ENCODE peak calls at places on chromosomes 16 and 17, in four cellular contexts. One of them, this sample, is unnamed.

GRCh38 chr16:50303041-50303604 is 36.8 kb downstream of the ADCY7 start:
- DNase-seq in left ventricle myocardium inferior: no peak
- DNase-seq in WERI-Rb-1: no peak
- DNase-seq in heart right ventricle: no peak
- DNase-seq in this sample: no peak

GRCh38 chr17:31596382-31597323 is 205.2 kb downstream of the RAB11FIP4 start:
- DNase-seq in left ventricle myocardium inferior: peak
- DNase-seq in WERI-Rb-1: no peak
- DNase-seq in heart right ventricle: peak
- DNase-seq in this sample: no peak

GRCh38 chr17:55564077-55564476 is 52.8 kb upstream of the SMIM36 start:
- DNase-seq in heart right ventricle: no peak
- DNase-seq in left ventricle myocardium inferior: no peak
- DNase-seq in WERI-Rb-1: no peak
- DNase-seq in this sample: no peak

GRCh38 chr16:62639890-62640289 is 603.7 kb upstream of the CDH8 start:
- DNase-seq in WERI-Rb-1: no peak
- DNase-seq in left ventricle myocardium inferior: no peak
- DNase-seq in heart right ventricle: no peak
- DNase-seq in this sample: no peak

GRCh38 chr17:50129303-50129945 is 536 bp downstream of the SAMD14 start:
- DNase-seq in heart right ventricle: no peak
- DNase-seq in WERI-Rb-1: peak
- DNase-seq in left ventricle myocardium inferior: no peak
- DNase-seq in this sample: no peak

GRCh38 chr16:3142770-3143169 is 7.9 kb downstream of the ZNF213 start:
- DNase-seq in WERI-Rb-1: no peak
- DNase-seq in left ventricle myocardium inferior: no peak
- DNase-seq in heart right ventricle: no peak
- DNase-seq in this sample: no peak

GRCh38 chr17:61467416-61468262 is 15.4 kb downstream of the TBX4 start:
- DNase-seq in WERI-Rb-1: peak
- DNase-seq in left ventricle myocardium inferior: peak
- DNase-seq in heart right ventricle: no peak
- DNase-seq in this sample: no peak

GRCh38 chr17:79129523-79129922 is 54.9 kb downstream of the ENGASE start:
- DNase-seq in WERI-Rb-1: no peak
- DNase-seq in heart right ventricle: no peak
- DNase-seq in left ventricle myocardium inferior: no peak
- DNase-seq in this sample: no peak

GRCh38 chr17:64385187-64386083 is 5.2 kb downstream of the PECAM1 start:
- DNase-seq in WERI-Rb-1: no peak
- DNase-seq in left ventricle myocardium inferior: peak
- DNase-seq in heart right ventricle: peak
- DNase-seq in this sample: no peak

GRCh38 chr16:72349719-72350118 is 177.8 kb upstream of the PMFBP1 start:
- DNase-seq in WERI-Rb-1: no peak
- DNase-seq in left ventricle myocardium inferior: no peak
- DNase-seq in heart right ventricle: no peak
- DNase-seq in this sample: no peak

GRCh38 chr16:81707411-81708321 is 71.4 kb upstream of the PLCG2 start:
- DNase-seq in WERI-Rb-1: no peak
- DNase-seq in heart right ventricle: no peak
- DNase-seq in left ventricle myocardium inferior: peak
- DNase-seq in this sample: no peak

GRCh38 chr17:28043296-28043695 is 819 bp downstream of the NLK start:
- DNase-seq in WERI-Rb-1: no peak
- DNase-seq in left ventricle myocardium inferior: no peak
- DNase-seq in heart right ventricle: no peak
- DNase-seq in this sample: no peak

GRCh38 chr17:49022391-49022941 is 25.3 kb downstream of the IGF2BP1 start:
- DNase-seq in heart right ventricle: no peak
- DNase-seq in WERI-Rb-1: no peak
- DNase-seq in left ventricle myocardium inferior: no peak
- DNase-seq in this sample: peak

GRCh38 chr17:49021095-49021767 is 24.0 kb downstream of the IGF2BP1 start:
- DNase-seq in heart right ventricle: no peak
- DNase-seq in WERI-Rb-1: no peak
- DNase-seq in left ventricle myocardium inferior: no peak
- DNase-seq in this sample: no peak

GRCh38 chr17:49021768-49022103 is 24.6 kb downstream of the IGF2BP1 start:
- DNase-seq in left ventricle myocardium inferior: no peak
- DNase-seq in WERI-Rb-1: no peak
- DNase-seq in heart right ventricle: no peak
- DNase-seq in this sample: no peak

GRCh38 chr17:49018673-49019215 is 21.6 kb downstream of the IGF2BP1 start:
- DNase-seq in WERI-Rb-1: peak
- DNase-seq in left ventricle myocardium inferior: no peak
- DNase-seq in heart right ventricle: no peak
- DNase-seq in this sample: no peak

DNA sequence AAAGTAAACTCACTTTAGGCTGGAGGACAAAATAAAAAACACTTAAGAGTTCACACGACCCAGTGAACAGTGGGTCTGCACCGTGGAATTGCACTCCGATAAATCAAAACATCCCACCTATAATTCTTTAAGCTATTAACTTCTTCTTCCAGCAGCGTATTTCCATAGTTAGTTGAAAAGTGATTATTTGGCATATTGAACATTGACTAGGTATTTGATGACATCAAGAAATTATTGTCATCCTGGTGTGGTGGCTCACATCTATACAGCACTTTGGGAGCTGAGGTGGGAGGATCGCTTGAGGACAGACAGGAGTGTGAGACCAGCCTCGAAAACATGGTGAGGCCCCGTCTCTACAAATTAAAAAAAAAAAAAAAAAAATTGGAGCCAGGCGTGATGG is 23.4 kb downstream of the IGF2BP1 start:
- DNase-seq in WERI-Rb-1: no peak
- DNase-seq in heart right ventricle: no peak
- DNase-seq in left ventricle myocardium inferior: no peak
- DNase-seq in this sample: no peak
- H3K27ac ChIP-seq in WERI-Rb-1: no peak
- H3K27ac ChIP-seq in heart right ventricle: no peak
- H3K27ac ChIP-seq in left ventricle myocardium inferior: no peak
- H3K27ac ChIP-seq in this sample: no peak

DNA sequence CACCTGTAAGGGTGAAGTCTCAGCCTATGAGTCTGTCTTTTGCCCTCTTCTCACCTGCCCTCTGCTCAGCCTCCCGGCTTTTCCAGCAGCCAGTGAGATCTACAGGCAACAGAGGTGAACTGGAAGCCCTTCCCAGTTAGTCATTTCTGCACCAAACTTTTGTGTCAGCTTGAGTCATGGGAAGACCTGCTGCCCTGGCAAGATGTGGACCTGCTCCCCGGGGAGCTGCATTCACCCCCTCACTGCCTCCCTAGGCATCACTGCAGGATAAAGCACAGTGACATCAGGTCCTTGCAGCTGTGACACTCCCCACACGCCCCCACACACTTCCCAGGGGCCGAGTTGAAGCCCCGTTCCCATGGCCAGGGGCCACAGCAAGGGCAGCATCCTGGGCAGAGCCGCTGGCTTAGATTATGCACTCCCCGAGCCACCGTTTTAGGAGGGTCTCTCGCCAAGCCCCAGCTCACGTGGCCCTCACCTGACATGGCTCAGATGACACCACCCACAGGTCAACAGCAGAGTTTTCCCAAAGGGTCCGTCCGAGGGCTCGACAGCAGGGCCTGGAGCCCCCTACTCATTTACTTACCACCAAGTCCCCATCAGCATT is 6.5 kb upstream of the ABR start:
- DNase-seq in left ventricle myocardium inferior: no peak
- DNase-seq in WERI-Rb-1: no peak
- DNase-seq in heart right ventricle: no peak
- DNase-seq in this sample: no peak
- H3K27ac ChIP-seq in left ventricle myocardium inferior: peak
- H3K27ac ChIP-seq in WERI-Rb-1: no peak
- H3K27ac ChIP-seq in heart right ventricle: peak
- H3K27ac ChIP-seq in this sample: no peak

GRCh38 chr16:16028311-16028999 is 79.0 kb downstream of the ABCC1 start:
- DNase-seq in WERI-Rb-1: no peak
- DNase-seq in left ventricle myocardium inferior: no peak
- DNase-seq in heart right ventricle: no peak
- DNase-seq in this sample: no peak
- H3K27ac ChIP-seq in WERI-Rb-1: no peak
- H3K27ac ChIP-seq in left ventricle myocardium inferior: peak
- H3K27ac ChIP-seq in heart right ventricle: no peak
- H3K27ac ChIP-seq in this sample: no peak

DNA sequence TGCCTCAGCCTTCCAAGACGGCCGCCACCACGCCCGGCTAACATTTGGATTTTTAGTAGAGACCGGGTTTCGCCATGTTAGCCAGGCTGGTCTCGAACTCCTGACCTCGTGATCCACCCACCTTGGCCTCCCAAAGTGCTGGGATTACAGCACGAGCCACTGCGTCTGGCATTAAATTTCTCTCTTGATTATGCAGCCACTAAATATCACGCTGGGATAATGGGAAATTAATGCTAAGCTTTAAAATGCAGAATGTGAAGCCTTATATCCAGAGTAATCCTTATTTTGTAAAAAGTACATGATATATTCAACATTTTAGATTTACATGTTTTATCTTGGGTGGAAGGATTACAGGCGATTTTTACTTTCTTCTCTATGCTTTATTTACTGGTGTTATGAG is 89.2 kb downstream of the ANKRD11 start:
- DNase-seq in WERI-Rb-1: no peak
- DNase-seq in heart right ventricle: no peak
- DNase-seq in left ventricle myocardium inferior: no peak
- DNase-seq in this sample: no peak
- H3K27ac ChIP-seq in WERI-Rb-1: no peak
- H3K27ac ChIP-seq in heart right ventricle: no peak
- H3K27ac ChIP-seq in left ventricle myocardium inferior: no peak
- H3K27ac ChIP-seq in this sample: no peak

GRCh38 chr16:85421338-85422123 is 191.6 kb upstream of the GSE1 start:
- DNase-seq in left ventricle myocardium inferior: peak
- DNase-seq in WERI-Rb-1: no peak
- DNase-seq in heart right ventricle: no peak
- DNase-seq in this sample: no peak

GRCh38 chr16:85423631-85424030 is 189.5 kb upstream of the GSE1 start:
- DNase-seq in left ventricle myocardium inferior: peak
- DNase-seq in WERI-Rb-1: no peak
- DNase-seq in heart right ventricle: no peak
- DNase-seq in this sample: no peak

GRCh38 chr16:85423186-85423550 is 190.0 kb upstream of the GSE1 start:
- DNase-seq in heart right ventricle: no peak
- DNase-seq in WERI-Rb-1: no peak
- DNase-seq in left ventricle myocardium inferior: peak
- DNase-seq in this sample: no peak

GRCh38 chr16:85422124-85422373 is 191.1 kb upstream of the GSE1 start:
- DNase-seq in left ventricle myocardium inferior: no peak
- DNase-seq in WERI-Rb-1: peak
- DNase-seq in heart right ventricle: no peak
- DNase-seq in this sample: no peak

GRCh38 chr16:85422374-85423185 is 190.5 kb upstream of the GSE1 start:
- DNase-seq in WERI-Rb-1: no peak
- DNase-seq in heart right ventricle: no peak
- DNase-seq in left ventricle myocardium inferior: peak
- DNase-seq in this sample: no peak
- H3K27ac ChIP-seq in WERI-Rb-1: no peak
- H3K27ac ChIP-seq in heart right ventricle: no peak
- H3K27ac ChIP-seq in left ventricle myocardium inferior: no peak
- H3K27ac ChIP-seq in this sample: no peak

GRCh38 chr17:81402530-81402941 is 7.3 kb downstream of the BAHCC1 start:
- DNase-seq in left ventricle myocardium inferior: peak
- DNase-seq in WERI-Rb-1: no peak
- DNase-seq in heart right ventricle: peak
- DNase-seq in this sample: no peak
- H3K27ac ChIP-seq in left ventricle myocardium inferior: peak
- H3K27ac ChIP-seq in WERI-Rb-1: no peak
- H3K27ac ChIP-seq in heart right ventricle: peak
- H3K27ac ChIP-seq in this sample: no peak

GRCh38 chr17:7166873-7167272 is 12.3 kb downstream of the ASGR1 start:
- DNase-seq in WERI-Rb-1: no peak
- DNase-seq in left ventricle myocardium inferior: no peak
- DNase-seq in heart right ventricle: no peak
- DNase-seq in this sample: no peak
- H3K27ac ChIP-seq in WERI-Rb-1: no peak
- H3K27ac ChIP-seq in left ventricle myocardium inferior: no peak
- H3K27ac ChIP-seq in heart right ventricle: no peak
- H3K27ac ChIP-seq in this sample: no peak

DNA sequence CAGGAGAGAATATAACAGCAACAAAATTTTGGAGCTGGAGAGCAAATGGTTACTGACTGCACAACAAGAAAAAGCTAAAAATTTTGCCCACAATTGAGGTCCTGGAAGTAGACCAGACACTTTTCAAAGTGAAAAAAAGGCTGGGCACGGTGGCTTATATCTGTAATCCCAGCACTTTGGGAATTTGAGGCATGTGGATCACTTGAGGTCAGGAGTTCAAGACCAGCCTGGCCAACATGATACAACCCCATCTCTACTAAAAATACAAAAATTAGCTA is 22.9 kb downstream of the TUBD1 start:
- DNase-seq in heart right ventricle: no peak
- DNase-seq in left ventricle myocardium inferior: no peak
- DNase-seq in WERI-Rb-1: no peak
- DNase-seq in this sample: no peak
- H3K27ac ChIP-seq in heart right ventricle: no peak
- H3K27ac ChIP-seq in left ventricle myocardium inferior: no peak
- H3K27ac ChIP-seq in WERI-Rb-1: no peak
- H3K27ac ChIP-seq in this sample: no peak

This sample was measured in iPS DF 6.9.